ENCODE peak calls at places on chromosomes 16 and 17, in eight cellular contexts. K, N, M, J, E, Y, X and H are unnamed samples.
A peak's percentile ranks its signal among the peaks of the same experiment; 100 is the strongest.

GRCh38 chr17:45240905-45241314 is 19.2 kb downstream of the FMNL1 start:
- DNase-seq in M (peak; percentile 52), Y (no peak), X (no peak), K (no peak), E (no peak), J (no peak), N (no peak), H (peak; percentile 52)

GRCh38 chr17:80262775-80263244 is 2.2 kb downstream of the RNF213 start:
- DNase-seq in Y (no peak), X (no peak), M (no peak), K (no peak), J (no peak), N (no peak), E (no peak), H (no peak)

GRCh38 chr16:72501739-72502653 is 330.0 kb upstream of the PMFBP1 start:
- DNase-seq in J (peak; percentile 62), Y (peak; percentile 2), X (no peak), M (peak; percentile 65), E (peak; percentile 81), K (no peak), N (peak; percentile 70), H (peak; percentile 66)

GRCh38 chr16:74901606-74902005 is 83.3 kb downstream of the WDR59 start:
- DNase-seq in X (no peak), M (no peak), K (no peak), J (no peak), N (no peak), E (no peak), Y (no peak), H (no peak)

GRCh38 chr16:88886915-88887521 is 20.6 kb upstream of the PABPN1L start:
- DNase-seq in M (no peak), X (no peak), E (no peak), K (no peak), J (no peak), Y (no peak), N (no peak), H (peak; percentile 84)

GRCh38 chr16:12239226-12239625 is 262.7 kb downstream of the SNX29 start:
- DNase-seq in Y (no peak), J (no peak), K (no peak), X (no peak), M (no peak), E (no peak), N (no peak), H (peak; percentile 52)

GRCh38 chr16:67943256-67943618 is 683 bp downstream of the LCAT start:
- DNase-seq in Y (no peak), K (no peak), M (no peak), E (no peak), J (no peak), X (no peak), N (no peak), H (no peak)

GRCh38 chr17:37358830-37359681 is 16.7 kb upstream of the C17orf78 start:
- DNase-seq in Y (peak; percentile 84), J (peak; percentile 84), M (peak; percentile 94), N (peak; percentile 100), E (peak; percentile 94), X (peak; percentile 80), K (peak; percentile 78), H (peak; percentile 96)

GRCh38 chr17:36144014-36144413 is 32.4 kb downstream of the TBC1D3B start:
- DNase-seq in E (no peak), Y (no peak), M (no peak), K (no peak), N (no peak), J (no peak), X (no peak), H (no peak)

GRCh38 chr16:68995011-68995504 is 110.4 kb upstream of the HAS3 start:
- DNase-seq in N (peak; percentile 63), E (peak; percentile 52), M (no peak), X (no peak), K (no peak), J (peak; percentile 28), Y (no peak), H (no peak)

GRCh38 chr17:10036511-10037061 is 131.5 kb upstream of the RCVRN start:
- DNase-seq in E (no peak), K (no peak), J (no peak), N (peak; percentile 2), X (no peak), M (peak; percentile 93), Y (no peak), H (peak; percentile 5)